ENCODE peak calls at places on chromosomes 1 and 21, in six cellular contexts. U, J, R, L, E and B are unnamed samples.

GRCh38 chr21:33308586-33309490 is 15.9 kb upstream of the IFNAR1 start:
- DNase-seq in U (no peak), J (no peak), R (peak), L (no peak), E (no peak), B (no peak)

GRCh38 chr1:27602510-27603319 is 1.2 kb downstream of the AHDC1 start:
- DNase-seq in U (peak), J (no peak), R (peak), L (peak), E (no peak), B (no peak)

GRCh38 chr1:6220236-6220635 is 14.3 kb downstream of the RNF207 start:
- DNase-seq in U (peak), J (no peak), R (no peak), L (no peak), E (no peak), B (no peak)

GRCh38 chr1:30417001-30417700 is 306.2 kb downstream of the MATN1 start:
- DNase-seq in U (no peak), J (no peak), R (no peak), L (peak), E (no peak), B (no peak)

GRCh38 chr1:184422490-184423233 is 35.8 kb downstream of the C1orf21 start:
- DNase-seq in U (no peak), J (no peak), R (peak), L (no peak), E (peak), B (no peak)

GRCh38 chr1:7470904-7471638 is 300.0 kb upstream of the VAMP3 start:
- DNase-seq in U (no peak), J (peak), R (peak), L (peak), E (peak), B (peak)

GRCh38 chr1:37616330-37616729 is 18.4 kb downstream of the RSPO1 start:
- DNase-seq in U (no peak), J (no peak), R (no peak), L (no peak), E (no peak), B (no peak)

GRCh38 chr1:67377253-67377652 is 52.9 kb downstream of the SERBP1 start:
- DNase-seq in U (no peak), J (no peak), R (no peak), L (no peak), E (no peak), B (no peak)

GRCh38 chr1:199954701-199955100 is 72.8 kb upstream of the NR5A2 start:
- DNase-seq in U (peak), J (no peak), R (no peak), L (no peak), E (no peak), B (no peak)

GRCh38 chr1:89723863-89724262 is 90.9 kb downstream of the LRRC8C start:
- DNase-seq in U (no peak), J (no peak), R (peak), L (no peak), E (peak), B (no peak)

GRCh38 chr1:200487650-200488049 is 77.8 kb upstream of the ZNF281 start:
- DNase-seq in U (no peak), J (no peak), R (no peak), L (no peak), E (no peak), B (peak)

GRCh38 chr1:155178441-155179106 is 4.9 kb downstream of the TRIM46 start:
- DNase-seq in U (no peak), J (no peak), R (no peak), L (peak), E (no peak), B (no peak)

GRCh38 chr21:43956019-43956666 is 56.0 kb upstream of the TRAPPC10 start:
- DNase-seq in U (no peak), J (no peak), R (no peak), L (no peak), E (no peak), B (no peak)